ENCODE peak calls at places on chromosomes 13 and 19, in nine cellular contexts. One of them, this sample, is unnamed.

GRCh38 chr19:16376649-16377048 is 52.0 kb downstream of the KLF2 start:
- DNase-seq in neural progenitor cell: peak
- DNase-seq in H7: peak
- DNase-seq in caudate nucleus: no peak
- DNase-seq in occipital lobe: no peak
- DNase-seq in stimulated activated CD8-positive, alpha-beta memory T cell treated with anti-CD3 and anti-CD28 coated beads, Interleukin-4, amount 100 ng/mL, for 4 hours: no peak
- DNase-seq in heart left ventricle: no peak
- DNase-seq in C1 segment of cervical spinal cord: no peak
- DNase-seq in substantia nigra: no peak
- DNase-seq in this sample: no peak

GRCh38 chr13:90331974-90332373 is 1015.5 kb upstream of the MIR17HG start:
- DNase-seq in C1 segment of cervical spinal cord: no peak
- DNase-seq in caudate nucleus: no peak
- DNase-seq in stimulated activated CD8-positive, alpha-beta memory T cell treated with anti-CD3 and anti-CD28 coated beads, Interleukin-4, amount 100 ng/mL, for 4 hours: no peak
- DNase-seq in occipital lobe: no peak
- DNase-seq in heart left ventricle: no peak
- DNase-seq in H7: no peak
- DNase-seq in neural progenitor cell: no peak
- DNase-seq in substantia nigra: no peak
- DNase-seq in this sample: no peak

GRCh38 chr13:75715598-75716523 is 79.7 kb downstream of the LMO7 start:
- DNase-seq in occipital lobe: no peak
- DNase-seq in stimulated activated CD8-positive, alpha-beta memory T cell treated with anti-CD3 and anti-CD28 coated beads, Interleukin-4, amount 100 ng/mL, for 4 hours: no peak
- DNase-seq in substantia nigra: no peak
- DNase-seq in neural progenitor cell: no peak
- DNase-seq in heart left ventricle: no peak
- DNase-seq in H7: no peak
- DNase-seq in C1 segment of cervical spinal cord: no peak
- DNase-seq in caudate nucleus: no peak
- DNase-seq in this sample: no peak

GRCh38 chr19:51078731-51079130 is 4.0 kb downstream of the KLK14 start:
- DNase-seq in heart left ventricle: no peak
- DNase-seq in C1 segment of cervical spinal cord: no peak
- DNase-seq in stimulated activated CD8-positive, alpha-beta memory T cell treated with anti-CD3 and anti-CD28 coated beads, Interleukin-4, amount 100 ng/mL, for 4 hours: no peak
- DNase-seq in caudate nucleus: no peak
- DNase-seq in substantia nigra: no peak
- DNase-seq in occipital lobe: no peak
- DNase-seq in H7: no peak
- DNase-seq in neural progenitor cell: no peak
- DNase-seq in this sample: no peak

GRCh38 chr19:55158848-55159793 is 1.6 kb upstream of the TNNI3 start:
- DNase-seq in stimulated activated CD8-positive, alpha-beta memory T cell treated with anti-CD3 and anti-CD28 coated beads, Interleukin-4, amount 100 ng/mL, for 4 hours: no peak
- DNase-seq in neural progenitor cell: no peak
- DNase-seq in H7: peak
- DNase-seq in substantia nigra: no peak
- DNase-seq in heart left ventricle: peak
- DNase-seq in occipital lobe: no peak
- DNase-seq in caudate nucleus: no peak
- DNase-seq in C1 segment of cervical spinal cord: no peak
- DNase-seq in this sample: no peak

GRCh38 chr13:79246575-79246949 is 159.5 kb downstream of the RBM26 start:
- DNase-seq in neural progenitor cell: no peak
- DNase-seq in occipital lobe: no peak
- DNase-seq in C1 segment of cervical spinal cord: no peak
- DNase-seq in H7: no peak
- DNase-seq in stimulated activated CD8-positive, alpha-beta memory T cell treated with anti-CD3 and anti-CD28 coated beads, Interleukin-4, amount 100 ng/mL, for 4 hours: no peak
- DNase-seq in caudate nucleus: no peak
- DNase-seq in substantia nigra: no peak
- DNase-seq in heart left ventricle: no peak
- DNase-seq in this sample: no peak

GRCh38 chr13:49367640-49368431 is 76.0 kb downstream of the CAB39L start:
- DNase-seq in H7: no peak
- DNase-seq in neural progenitor cell: peak
- DNase-seq in caudate nucleus: no peak
- DNase-seq in stimulated activated CD8-positive, alpha-beta memory T cell treated with anti-CD3 and anti-CD28 coated beads, Interleukin-4, amount 100 ng/mL, for 4 hours: no peak
- DNase-seq in substantia nigra: no peak
- DNase-seq in heart left ventricle: no peak
- DNase-seq in C1 segment of cervical spinal cord: no peak
- DNase-seq in occipital lobe: no peak
- DNase-seq in this sample: no peak

GRCh38 chr19:15292847-15293582 is 39.3 kb downstream of the BRD4 start:
- DNase-seq in caudate nucleus: no peak
- DNase-seq in heart left ventricle: no peak
- DNase-seq in neural progenitor cell: no peak
- DNase-seq in H7: no peak
- DNase-seq in stimulated activated CD8-positive, alpha-beta memory T cell treated with anti-CD3 and anti-CD28 coated beads, Interleukin-4, amount 100 ng/mL, for 4 hours: no peak
- DNase-seq in C1 segment of cervical spinal cord: no peak
- DNase-seq in occipital lobe: no peak
- DNase-seq in substantia nigra: no peak
- DNase-seq in this sample: no peak

GRCh38 chr13:30113983-30114491 is 193.3 kb downstream of the KATNAL1 start:
- DNase-seq in neural progenitor cell: peak
- DNase-seq in caudate nucleus: no peak
- DNase-seq in C1 segment of cervical spinal cord: peak
- DNase-seq in heart left ventricle: no peak
- DNase-seq in occipital lobe: no peak
- DNase-seq in substantia nigra: no peak
- DNase-seq in stimulated activated CD8-positive, alpha-beta memory T cell treated with anti-CD3 and anti-CD28 coated beads, Interleukin-4, amount 100 ng/mL, for 4 hours: no peak
- DNase-seq in H7: no peak
- DNase-seq in this sample: peak

GRCh38 chr19:16061943-16062342 is 14.4 kb upstream of the TPM4 start:
- DNase-seq in occipital lobe: no peak
- DNase-seq in stimulated activated CD8-positive, alpha-beta memory T cell treated with anti-CD3 and anti-CD28 coated beads, Interleukin-4, amount 100 ng/mL, for 4 hours: no peak
- DNase-seq in H7: no peak
- DNase-seq in heart left ventricle: no peak
- DNase-seq in caudate nucleus: no peak
- DNase-seq in substantia nigra: no peak
- DNase-seq in neural progenitor cell: no peak
- DNase-seq in C1 segment of cervical spinal cord: no peak
- DNase-seq in this sample: no peak

GRCh38 chr19:47240996-47241918 is 10.3 kb upstream of the BBC3 start:
- DNase-seq in stimulated activated CD8-positive, alpha-beta memory T cell treated with anti-CD3 and anti-CD28 coated beads, Interleukin-4, amount 100 ng/mL, for 4 hours: peak
- DNase-seq in neural progenitor cell: peak
- DNase-seq in caudate nucleus: no peak
- DNase-seq in substantia nigra: no peak
- DNase-seq in C1 segment of cervical spinal cord: peak
- DNase-seq in H7: peak
- DNase-seq in occipital lobe: peak
- DNase-seq in heart left ventricle: peak
- DNase-seq in this sample: peak

GRCh38 chr19:31223805-31224534 is 125.3 kb downstream of the TSHZ3 start:
- DNase-seq in occipital lobe: no peak
- DNase-seq in C1 segment of cervical spinal cord: no peak
- DNase-seq in heart left ventricle: peak
- DNase-seq in stimulated activated CD8-positive, alpha-beta memory T cell treated with anti-CD3 and anti-CD28 coated beads, Interleukin-4, amount 100 ng/mL, for 4 hours: no peak
- DNase-seq in caudate nucleus: no peak
- DNase-seq in neural progenitor cell: no peak
- DNase-seq in H7: no peak
- DNase-seq in substantia nigra: no peak
- DNase-seq in this sample: peak

GRCh38 chr13:34076943-34077703 is 259.2 kb downstream of the RFC3 start:
- DNase-seq in H7: peak
- DNase-seq in caudate nucleus: no peak
- DNase-seq in C1 segment of cervical spinal cord: no peak
- DNase-seq in heart left ventricle: no peak
- DNase-seq in neural progenitor cell: peak
- DNase-seq in occipital lobe: no peak
- DNase-seq in substantia nigra: no peak
- DNase-seq in stimulated activated CD8-positive, alpha-beta memory T cell treated with anti-CD3 and anti-CD28 coated beads, Interleukin-4, amount 100 ng/mL, for 4 hours: no peak
- DNase-seq in this sample: peak

GRCh38 chr19:33397536-33398360 is 24.2 kb downstream of the CEBPG start:
- DNase-seq in C1 segment of cervical spinal cord: no peak
- DNase-seq in occipital lobe: no peak
- DNase-seq in substantia nigra: no peak
- DNase-seq in neural progenitor cell: peak
- DNase-seq in H7: peak
- DNase-seq in caudate nucleus: no peak
- DNase-seq in stimulated activated CD8-positive, alpha-beta memory T cell treated with anti-CD3 and anti-CD28 coated beads, Interleukin-4, amount 100 ng/mL, for 4 hours: no peak
- DNase-seq in heart left ventricle: no peak
- DNase-seq in this sample: no peak

GRCh38 chr19:1570836-1571235 is 2.7 kb upstream of the MEX3D start:
- DNase-seq in heart left ventricle: no peak
- DNase-seq in C1 segment of cervical spinal cord: no peak
- DNase-seq in occipital lobe: no peak
- DNase-seq in substantia nigra: no peak
- DNase-seq in H7: no peak
- DNase-seq in neural progenitor cell: no peak
- DNase-seq in stimulated activated CD8-positive, alpha-beta memory T cell treated with anti-CD3 and anti-CD28 coated beads, Interleukin-4, amount 100 ng/mL, for 4 hours: no peak
- DNase-seq in caudate nucleus: no peak
- DNase-seq in this sample: no peak

GRCh38 chr19:2638417-2638940 is 64.0 kb downstream of the GNG7 start:
- DNase-seq in stimulated activated CD8-positive, alpha-beta memory T cell treated with anti-CD3 and anti-CD28 coated beads, Interleukin-4, amount 100 ng/mL, for 4 hours: no peak
- DNase-seq in occipital lobe: no peak
- DNase-seq in heart left ventricle: no peak
- DNase-seq in neural progenitor cell: no peak
- DNase-seq in H7: peak
- DNase-seq in substantia nigra: no peak
- DNase-seq in caudate nucleus: no peak
- DNase-seq in C1 segment of cervical spinal cord: no peak
- DNase-seq in this sample: no peak

GRCh38 chr19:2609389-2610116 is 92.9 kb downstream of the GNG7 start:
- DNase-seq in caudate nucleus: no peak
- DNase-seq in heart left ventricle: no peak
- DNase-seq in stimulated activated CD8-positive, alpha-beta memory T cell treated with anti-CD3 and anti-CD28 coated beads, Interleukin-4, amount 100 ng/mL, for 4 hours: no peak
- DNase-seq in occipital lobe: no peak
- DNase-seq in substantia nigra: no peak
- DNase-seq in H7: peak
- DNase-seq in neural progenitor cell: no peak
- DNase-seq in C1 segment of cervical spinal cord: no peak
- DNase-seq in this sample: no peak

GRCh38 chr13:20230913-20231838 is 943 bp downstream of the GJB6 start:
- DNase-seq in occipital lobe: no peak
- DNase-seq in H7: peak
- DNase-seq in caudate nucleus: no peak
- DNase-seq in substantia nigra: no peak
- DNase-seq in stimulated activated CD8-positive, alpha-beta memory T cell treated with anti-CD3 and anti-CD28 coated beads, Interleukin-4, amount 100 ng/mL, for 4 hours: no peak
- DNase-seq in heart left ventricle: no peak
- DNase-seq in C1 segment of cervical spinal cord: no peak
- DNase-seq in neural progenitor cell: peak
- DNase-seq in this sample: peak

GRCh38 chr13:50907781-50908180 is 1.8 kb upstream of the RNASEH2B start:
- DNase-seq in occipital lobe: no peak
- DNase-seq in H7: no peak
- DNase-seq in neural progenitor cell: no peak
- DNase-seq in heart left ventricle: no peak
- DNase-seq in substantia nigra: no peak
- DNase-seq in C1 segment of cervical spinal cord: no peak
- DNase-seq in stimulated activated CD8-positive, alpha-beta memory T cell treated with anti-CD3 and anti-CD28 coated beads, Interleukin-4, amount 100 ng/mL, for 4 hours: no peak
- DNase-seq in caudate nucleus: no peak
- DNase-seq in this sample: no peak

GRCh38 chr19:56764296-56764695 is 76.2 kb downstream of the PEG3 start:
- DNase-seq in C1 segment of cervical spinal cord: no peak
- DNase-seq in neural progenitor cell: no peak
- DNase-seq in occipital lobe: no peak
- DNase-seq in stimulated activated CD8-positive, alpha-beta memory T cell treated with anti-CD3 and anti-CD28 coated beads, Interleukin-4, amount 100 ng/mL, for 4 hours: no peak
- DNase-seq in heart left ventricle: no peak
- DNase-seq in caudate nucleus: no peak
- DNase-seq in H7: no peak
- DNase-seq in substantia nigra: no peak
- DNase-seq in this sample: no peak

GRCh38 chr13:82636119-82636518 is 1246.2 kb downstream of the SLITRK1 start:
- DNase-seq in H7: no peak
- DNase-seq in stimulated activated CD8-positive, alpha-beta memory T cell treated with anti-CD3 and anti-CD28 coated beads, Interleukin-4, amount 100 ng/mL, for 4 hours: no peak
- DNase-seq in neural progenitor cell: no peak
- DNase-seq in occipital lobe: no peak
- DNase-seq in caudate nucleus: no peak
- DNase-seq in substantia nigra: no peak
- DNase-seq in C1 segment of cervical spinal cord: no peak
- DNase-seq in heart left ventricle: no peak
- DNase-seq in this sample: no peak